ENCODE peak calls at places on chromosome 11, in ten cellular contexts. W is nephron progenitor cell, P is HepG2, T is mesothelial cell of epicardium, S is kidney epithelial cell, Q is WTC11, C is left ventricle myocardium inferior, D is neural crest cell, V is heart right ventricle, A is MCF 10A. O is an unnamed sample.

GRCh38 chr11:16418698-16419097 is 62.4 kb upstream of the SOX6 start:
- DNase-seq in A (no peak), Q (no peak), D (no peak), C (no peak), V (no peak), W (no peak), T (no peak), S (no peak), P (no peak), O (no peak)

GRCh38 chr11:97092823-97093222 is 703.0 kb downstream of the JRKL start:
- DNase-seq in V (no peak), T (no peak), P (no peak), C (no peak), S (no peak), D (no peak), W (no peak), A (no peak), Q (no peak), O (no peak)

GRCh38 chr11:119683783-119684182 is 45.2 kb downstream of the NECTIN1 start:
- DNase-seq in P (no peak), S (no peak), A (no peak), D (no peak), W (no peak), V (no peak), T (no peak), C (no peak), Q (no peak), O (no peak)

GRCh38 chr11:81220166-81220895 is 1513.3 kb downstream of the FAM181B start:
- DNase-seq in A (no peak), P (no peak), T (no peak), S (no peak), W (no peak), V (no peak), Q (no peak), D (no peak), C (no peak), O (no peak)

GRCh38 chr11:119859684-119860083 is 130.7 kb upstream of the NECTIN1 start:
- DNase-seq in A (no peak), Q (no peak), V (peak; percentile 16), W (no peak), P (no peak), S (no peak), D (no peak), C (peak; percentile 22), T (no peak), O (no peak)

GRCh38 chr11:68215087-68215445 is 2.0 kb upstream of the KMT5B start:
- DNase-seq in T (no peak), A (no peak), C (no peak), V (no peak), D (no peak), Q (no peak), S (no peak), P (no peak), W (no peak), O (no peak)

GRCh38 chr11:94295534-94295933 is 8.8 kb upstream of the IZUMO1R start:
- DNase-seq in A (peak; percentile 21), S (no peak), Q (no peak), C (no peak), P (no peak), V (no peak), T (no peak), D (no peak), W (no peak), O (no peak)

GRCh38 chr11:55697817-55698216 is 35.8 kb downstream of the OR4C6 start:
- DNase-seq in W (no peak), C (no peak), T (no peak), Q (no peak), D (no peak), V (no peak), S (no peak), A (no peak), P (no peak), O (no peak)

GRCh38 chr11:13868710-13869403 is 93.7 kb upstream of the SPON1 start:
- DNase-seq in D (no peak), S (no peak), A (peak; percentile 52), Q (no peak), P (no peak), V (no peak), C (no peak), W (no peak), T (no peak), O (no peak)

GRCh38 chr11:14644396-14645246 is 1.0 kb downstream of the PDE3B start:
- DNase-seq in A (no peak), V (peak; percentile 15), W (peak; percentile 62), C (peak; percentile 29), P (peak; percentile 45), D (peak; percentile 35), T (no peak), S (no peak), Q (peak; percentile 54), O (peak; percentile 44)

GRCh38 chr11:94768602-94769511 is 701 bp downstream of the AMOTL1 start:
- DNase-seq in P (no peak), A (no peak), T (peak; percentile 69), D (peak; percentile 26), C (peak; percentile 55), W (peak; percentile 71), V (peak; percentile 58), S (no peak), Q (peak; percentile 53), O (peak; percentile 57)

GRCh38 chr11:19770277-19770676 is 57.6 kb downstream of the NAV2 start:
- DNase-seq in W (no peak), Q (no peak), A (no peak), D (no peak), C (no peak), S (no peak), P (no peak), V (no peak), T (no peak), O (no peak)

GRCh38 chr11:80958414-80958813 is 1517.6 kb upstream of the TENM4 start:
- DNase-seq in W (no peak), Q (no peak), A (peak; percentile 88), D (no peak), T (no peak), S (peak; percentile 4), V (no peak), P (no peak), C (no peak), O (no peak)

GRCh38 chr11:62149986-62150886 is 26.4 kb downstream of the INCENP start:
- DNase-seq in A (no peak), V (no peak), S (no peak), W (no peak), P (no peak), T (peak; percentile 20), C (no peak), Q (no peak), D (no peak), O (no peak)

GRCh38 chr11:64771861-64772260 is 6.5 kb downstream of the SF1 start:
- DNase-seq in A (no peak), W (no peak), S (no peak), V (no peak), Q (no peak), D (no peak), C (no peak), T (no peak), P (no peak), O (no peak)

GRCh38 chr11:10778217-10778970 is 27.3 kb downstream of the CTR9 start:
- DNase-seq in C (peak; percentile 60), W (no peak), Q (no peak), A (no peak), V (peak; percentile 77), T (no peak), S (no peak), P (no peak), D (no peak), O (no peak)

GRCh38 chr11:111729441-111729840 is 36.7 kb downstream of the PPP2R1B start:
- DNase-seq in S (no peak), A (no peak), C (no peak), W (no peak), Q (no peak), T (no peak), V (no peak), P (no peak), D (no peak), O (no peak)

GRCh38 chr11:93935826-93936225 is 85.3 kb upstream of the HEPHL1 start:
- DNase-seq in S (no peak), D (no peak), Q (no peak), C (no peak), V (no peak), A (no peak), W (no peak), P (no peak), T (no peak), O (no peak)

GRCh38 chr11:113864410-113864809 is 11.0 kb downstream of the USP28 start:
- DNase-seq in Q (no peak), D (no peak), S (no peak), V (no peak), C (no peak), W (no peak), T (no peak), P (no peak), A (no peak), O (no peak)
- TF ChIP-seq CTCF in Q (no peak), D (no peak), S (no peak), V (no peak), C (no peak), W (no peak), T (no peak), P (no peak), A (no peak), O (no peak)

GRCh38 chr11:44351898-44352498 is 42.1 kb upstream of the ALX4 start:
- DNase-seq in S (no peak), Q (no peak), W (no peak), V (no peak), C (no peak), A (peak; percentile 13), T (no peak), D (no peak), P (no peak), O (no peak)
- TF ChIP-seq CTCF in S (peak; percentile 16), Q (no peak), W (no peak), V (no peak), C (peak; percentile 35), A (no peak), T (no peak), D (peak; percentile 24), P (no peak), O (peak; percentile 21)

DNA sequence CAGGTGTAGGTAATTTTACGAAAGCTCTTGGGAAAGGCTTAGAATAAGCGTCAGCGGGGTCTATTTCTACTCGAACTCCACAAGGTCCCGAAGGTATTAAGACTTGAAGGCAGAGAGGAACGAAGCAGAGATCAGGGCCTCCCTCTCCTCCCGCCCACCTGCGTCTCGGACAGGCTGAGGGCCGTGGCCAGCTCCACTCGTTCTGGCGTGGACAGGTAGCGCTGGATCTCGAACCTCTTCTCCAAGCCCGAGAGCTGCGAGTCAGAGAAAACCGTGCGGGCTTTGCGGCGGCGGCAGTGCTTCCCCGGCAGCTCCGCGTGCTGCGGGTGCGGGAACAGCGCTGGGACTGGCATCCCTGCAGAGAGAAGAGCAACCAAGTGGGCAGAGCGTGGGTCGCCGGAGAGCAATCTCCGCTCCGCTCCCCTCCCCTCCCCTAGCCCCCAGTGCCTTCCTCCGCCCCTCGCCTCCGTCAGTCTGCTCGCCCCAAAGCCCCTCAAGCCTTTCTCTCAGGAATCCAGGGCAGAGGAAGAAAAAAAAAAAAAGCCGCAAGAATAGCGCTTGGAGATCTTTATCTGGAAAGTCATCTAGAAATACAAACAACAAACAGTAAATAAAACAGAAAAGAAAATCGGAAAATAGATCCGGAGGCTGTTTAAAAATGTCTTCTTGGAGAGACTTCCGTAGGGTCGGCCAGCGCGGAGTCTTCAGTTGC is 2.4 kb downstream of the BSX start:
- DNase-seq in Q (peak; percentile 38), W (peak; percentile 22), T (no peak), A (no peak), D (no peak), S (no peak), C (no peak), P (no peak), V (no peak), O (peak; percentile 15)
- TF ChIP-seq CTCF in Q (no peak), W (no peak), T (no peak), A (no peak), D (no peak), S (no peak), C (no peak), P (no peak), V (no peak), O (no peak)

GRCh38 chr11:100403817-100404216 is 283.3 kb upstream of the ARHGAP42 start:
- DNase-seq in T (no peak), Q (no peak), A (no peak), V (no peak), S (peak; percentile 18), D (no peak), P (no peak), C (no peak), W (no peak), O (no peak)
- TF ChIP-seq CTCF in T (no peak), Q (no peak), A (no peak), V (no peak), S (no peak), D (no peak), P (no peak), C (no peak), W (no peak), O (no peak)

O was measured in endothelial cell.